ENCODE peak calls at places on chromosomes 3 and 15, in six cellular contexts. L is HS-5; R is NCI-H187 treated with DMSO at 0.1 percent for 48 hours; J is AG20443; W is stimulated activated naive CD4-positive, alpha-beta T cell; F is endothelial cell of umbilical vein. B is an unnamed sample.

GRCh38 chr15:29139072-29139471 is 130.6 kb downstream of the NSMCE3 start:
- DNase-seq in L (no peak), R (no peak), J (no peak), W (no peak), F (no peak), B (no peak)

GRCh38 chr3:36540898-36541518 is 160.7 kb downstream of the STAC start:
- DNase-seq in L (no peak), R (no peak), J (peak), W (no peak), F (no peak), B (peak)

GRCh38 chr15:31157644-31158069 is 56.1 kb upstream of the TRPM1 start:
- DNase-seq in L (no peak), R (no peak), J (no peak), W (no peak), F (no peak), B (no peak)

GRCh38 chr15:92880796-92881569 is 19.1 kb upstream of the CHD2 start:
- DNase-seq in L (no peak), R (no peak), J (peak), W (no peak), F (no peak), B (no peak)

GRCh38 chr15:85314653-85315052 is 65.8 kb upstream of the AKAP13 start:
- DNase-seq in L (no peak), R (no peak), J (no peak), W (no peak), F (no peak), B (no peak)

GRCh38 chr3:30538787-30539186 is 67.6 kb upstream of the TGFBR2 start:
- DNase-seq in L (peak), R (no peak), J (peak), W (no peak), F (peak), B (no peak)

GRCh38 chr3:188950832-188951489 is 220.8 kb upstream of the TPRG1 start:
- DNase-seq in L (peak), R (no peak), J (peak), W (no peak), F (peak), B (no peak)

GRCh38 chr3:122263058-122263457 is 62.0 kb upstream of the CSTA start:
- DNase-seq in L (no peak), R (no peak), J (no peak), W (no peak), F (no peak), B (no peak)

GRCh38 chr15:52307847-52308246 is 12.2 kb upstream of the MYO5C start:
- DNase-seq in L (no peak), R (no peak), J (no peak), W (no peak), F (no peak), B (no peak)

GRCh38 chr3:169812124-169812843 is 386 bp upstream of the LRRIQ4 start:
- DNase-seq in L (peak), R (no peak), J (peak), W (peak), F (peak), B (peak)

GRCh38 chr3:76122007-76122406 is 336.7 kb upstream of the ZNF717 start:
- DNase-seq in L (no peak), R (no peak), J (peak), W (no peak), F (no peak), B (peak)

GRCh38 chr15:56763496-56763895 is 30.2 kb upstream of the ZNF280D start:
- DNase-seq in L (no peak), R (no peak), J (no peak), W (no peak), F (peak), B (no peak)

GRCh38 chr3:174342941-174343431 is 516.1 kb upstream of the NAALADL2 start:
- DNase-seq in L (no peak), R (no peak), J (peak), W (no peak), F (no peak), B (no peak)

GRCh38 chr3:170634663-170635096 is 48.8 kb upstream of the SLC7A14 start:
- DNase-seq in L (no peak), R (no peak), J (no peak), W (no peak), F (no peak), B (peak)

GRCh38 chr3:122183893-122184590 is 574 bp downstream of the CASR start:
- DNase-seq in L (no peak), R (no peak), J (no peak), W (no peak), F (no peak), B (no peak)

GRCh38 chr3:14413381-14414071 is 11.1 kb downstream of the SLC6A6 start:
- DNase-seq in L (no peak), R (no peak), J (peak), W (no peak), F (no peak), B (no peak)

GRCh38 chr3:43766672-43767465 is 76.1 kb downstream of the ABHD5 start:
- DNase-seq in L (peak), R (no peak), J (peak), W (no peak), F (peak), B (no peak)

GRCh38 chr3:167166594-167167253 is 213.4 kb downstream of the ZBBX start:
- DNase-seq in L (no peak), R (no peak), J (no peak), W (no peak), F (no peak), B (no peak)

GRCh38 chr3:127628788-127629456 is at the start of gene PODXL2:
- DNase-seq in L (no peak), R (no peak), J (peak), W (peak), F (peak), B (no peak)

GRCh38 chr3:69934398-69934797 is 65.1 kb upstream of the SAMMSON start:
- DNase-seq in L (no peak), R (no peak), J (no peak), W (no peak), F (no peak), B (no peak)

GRCh38 chr3:58556761-58557181 is 19.8 kb upstream of the ACOX2 start:
- DNase-seq in L (no peak), R (no peak), J (no peak), W (no peak), F (no peak), B (no peak)

GRCh38 chr3:59698091-59698490 is 648.3 kb upstream of the CFAP20DC start:
- DNase-seq in L (no peak), R (no peak), J (no peak), W (no peak), F (no peak), B (no peak)

GRCh38 chr3:55320928-55321327 is 166.2 kb downstream of the WNT5A start:
- DNase-seq in L (no peak), R (no peak), J (no peak), W (no peak), F (no peak), B (no peak)

GRCh38 chr3:157436583-157437300 is at the start of gene PTX3:
- DNase-seq in L (no peak), R (no peak), J (peak), W (no peak), F (peak), B (no peak)

GRCh38 chr3:29324180-29324651 is 43.3 kb downstream of the RBMS3 start:
- DNase-seq in L (peak), R (no peak), J (peak), W (no peak), F (peak), B (peak)

GRCh38 chr3:131282379-131282778 is 99.2 kb upstream of the NUDT16 start:
- DNase-seq in L (no peak), R (no peak), J (no peak), W (no peak), F (no peak), B (no peak)

GRCh38 chr3:105780114-105780513 is 88.7 kb downstream of the CBLB start:
- DNase-seq in L (no peak), R (no peak), J (no peak), W (no peak), F (no peak), B (no peak)

GRCh38 chr3:126394179-126394976 is at the start of gene CFAP100:
- DNase-seq in L (no peak), R (no peak), J (peak), W (no peak), F (peak), B (no peak)

GRCh38 chr3:157201648-157202278 is 41.8 kb upstream of the CCNL1 start:
- DNase-seq in L (peak), R (no peak), J (peak), W (no peak), F (peak), B (peak)

GRCh38 chr3:136545664-136546266 is 206.4 kb downstream of the STAG1 start:
- DNase-seq in L (no peak), R (no peak), J (peak), W (no peak), F (peak), B (no peak)

GRCh38 chr3:146306024-146306423 is 55.1 kb upstream of the PLSCR4 start:
- DNase-seq in L (no peak), R (no peak), J (no peak), W (no peak), F (no peak), B (no peak)

GRCh38 chr3:29065211-29065785 is 215.6 kb upstream of the RBMS3 start:
- DNase-seq in L (peak), R (peak), J (peak), W (no peak), F (peak), B (no peak)